ENCODE peak calls at places on chromosome 5, in six cellular contexts. G, Y, B, X, P and L are unnamed samples.

GRCh38 chr5:167801999-167802398 is 489.4 kb upstream of the WWC1 start:
- DNase-seq in G (no peak), Y (no peak), B (no peak), X (no peak), P (no peak), L (no peak)

GRCh38 chr5:2137444-2138050 is 254.8 kb upstream of the IRX4 start:
- DNase-seq in G (no peak), Y (no peak), B (no peak), X (no peak), P (no peak), L (no peak)

GRCh38 chr5:137320056-137321045 is 178.8 kb downstream of the SPOCK1 start:
- DNase-seq in G (no peak), Y (no peak), B (peak), X (peak), P (peak), L (peak)

GRCh38 chr5:11619339-11620028 is 284.8 kb downstream of the CTNND2 start:
- DNase-seq in G (no peak), Y (no peak), B (peak), X (no peak), P (no peak), L (no peak)

GRCh38 chr5:124741711-124742496 is 4.5 kb downstream of the ZNF608 start:
- DNase-seq in G (peak), Y (no peak), B (peak), X (no peak), P (no peak), L (no peak)

GRCh38 chr5:90932052-90932699 is 373.6 kb downstream of the ADGRV1 start:
- DNase-seq in G (peak), Y (no peak), B (peak), X (no peak), P (peak), L (peak)

GRCh38 chr5:14816999-14817761 is 54.4 kb downstream of the ANKH start:
- DNase-seq in G (no peak), Y (no peak), B (peak), X (no peak), P (no peak), L (no peak)

GRCh38 chr5:132046915-132047314 is 13.5 kb upstream of the IL3 start:
- DNase-seq in G (no peak), Y (peak), B (no peak), X (no peak), P (no peak), L (peak)

GRCh38 chr5:36108758-36109245 is 42.1 kb upstream of the UGT3A2 start:
- DNase-seq in G (no peak), Y (no peak), B (no peak), X (no peak), P (no peak), L (no peak)

GRCh38 chr5:151086905-151087360 is 6.1 kb upstream of the TNIP1 start:
- DNase-seq in G (no peak), Y (no peak), B (no peak), X (peak), P (no peak), L (no peak)

GRCh38 chr5:140310434-140310833 is 7.5 kb upstream of the PFDN1 start:
- DNase-seq in G (no peak), Y (no peak), B (no peak), X (no peak), P (no peak), L (no peak)

GRCh38 chr5:150139334-150139733 is 16.3 kb downstream of the PDGFRB start:
- DNase-seq in G (no peak), Y (no peak), B (no peak), X (no peak), P (no peak), L (no peak)

GRCh38 chr5:102481044-102481715 is 17.6 kb downstream of the SLCO6A1 start:
- DNase-seq in G (no peak), Y (no peak), B (no peak), X (no peak), P (no peak), L (no peak)

GRCh38 chr5:138000102-138000723 is 32.7 kb downstream of the FAM13B start:
- DNase-seq in G (no peak), Y (no peak), B (peak), X (no peak), P (no peak), L (no peak)

GRCh38 chr5:173547579-173547978 is 68.9 kb downstream of the BOD1 start:
- DNase-seq in G (no peak), Y (no peak), B (peak), X (no peak), P (no peak), L (no peak)

GRCh38 chr5:154753792-154754191 is 1.4 kb upstream of the LARP1 start:
- DNase-seq in G (peak), Y (peak), B (peak), X (peak), P (peak), L (no peak)

GRCh38 chr5:73130811-73131210 is 10.4 kb downstream of the TMEM171 start:
- DNase-seq in G (no peak), Y (no peak), B (no peak), X (no peak), P (no peak), L (no peak)

GRCh38 chr5:174736351-174736721 is 12.0 kb downstream of the MSX2 start:
- DNase-seq in G (no peak), Y (no peak), B (no peak), X (no peak), P (no peak), L (no peak)
- TF ChIP-seq CTCF in G (no peak), Y (no peak), B (no peak), X (no peak), P (no peak), L (no peak)

DNA sequence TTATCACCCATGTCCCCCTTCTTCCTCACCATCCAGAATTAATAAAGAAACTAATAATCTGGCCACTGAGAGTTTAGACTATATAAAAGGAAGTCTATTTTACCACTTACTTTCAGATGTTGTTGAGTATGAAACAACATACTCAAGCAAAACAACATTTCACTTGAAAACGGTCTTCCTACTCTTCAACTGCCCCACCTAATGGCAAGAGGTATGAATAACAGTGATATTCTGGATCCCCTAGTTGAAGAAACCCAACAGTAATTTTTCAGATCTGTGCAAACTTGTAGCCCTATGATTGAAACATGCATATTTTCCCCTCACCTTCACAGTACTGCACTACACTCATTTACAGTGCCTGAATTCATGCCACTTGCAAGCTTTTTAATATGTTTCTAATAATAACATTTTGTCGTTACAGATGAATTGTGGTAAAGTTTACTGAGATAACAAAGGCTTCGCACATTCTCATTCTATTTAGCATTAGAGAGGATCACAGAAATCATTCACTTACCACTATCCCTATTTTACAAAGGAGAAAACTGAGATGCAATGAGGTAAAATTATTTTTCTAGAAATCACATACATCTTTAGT is 267.9 kb upstream of the PDE4D start:
- DNase-seq in G (no peak), Y (no peak), B (peak), X (no peak), P (no peak), L (no peak)
- TF ChIP-seq CTCF in G (no peak), Y (peak), B (peak), X (peak), P (no peak), L (peak)

GRCh38 chr5:37249820-37250175 is 622 bp upstream of the CPLANE1 start:
- DNase-seq in G (peak), Y (no peak), B (no peak), X (no peak), P (no peak), L (no peak)

GRCh38 chr5:37247496-37247895 is 1.7 kb downstream of the CPLANE1 start:
- DNase-seq in G (no peak), Y (no peak), B (no peak), X (no peak), P (no peak), L (no peak)

GRCh38 chr5:37247036-37247435 is 2.1 kb downstream of the CPLANE1 start:
- DNase-seq in G (no peak), Y (no peak), B (no peak), X (no peak), P (no peak), L (no peak)

GRCh38 chr5:37248387-37248969 is 698 bp downstream of the CPLANE1 start:
- DNase-seq in G (no peak), Y (no peak), B (no peak), X (no peak), P (no peak), L (peak)

DNA sequence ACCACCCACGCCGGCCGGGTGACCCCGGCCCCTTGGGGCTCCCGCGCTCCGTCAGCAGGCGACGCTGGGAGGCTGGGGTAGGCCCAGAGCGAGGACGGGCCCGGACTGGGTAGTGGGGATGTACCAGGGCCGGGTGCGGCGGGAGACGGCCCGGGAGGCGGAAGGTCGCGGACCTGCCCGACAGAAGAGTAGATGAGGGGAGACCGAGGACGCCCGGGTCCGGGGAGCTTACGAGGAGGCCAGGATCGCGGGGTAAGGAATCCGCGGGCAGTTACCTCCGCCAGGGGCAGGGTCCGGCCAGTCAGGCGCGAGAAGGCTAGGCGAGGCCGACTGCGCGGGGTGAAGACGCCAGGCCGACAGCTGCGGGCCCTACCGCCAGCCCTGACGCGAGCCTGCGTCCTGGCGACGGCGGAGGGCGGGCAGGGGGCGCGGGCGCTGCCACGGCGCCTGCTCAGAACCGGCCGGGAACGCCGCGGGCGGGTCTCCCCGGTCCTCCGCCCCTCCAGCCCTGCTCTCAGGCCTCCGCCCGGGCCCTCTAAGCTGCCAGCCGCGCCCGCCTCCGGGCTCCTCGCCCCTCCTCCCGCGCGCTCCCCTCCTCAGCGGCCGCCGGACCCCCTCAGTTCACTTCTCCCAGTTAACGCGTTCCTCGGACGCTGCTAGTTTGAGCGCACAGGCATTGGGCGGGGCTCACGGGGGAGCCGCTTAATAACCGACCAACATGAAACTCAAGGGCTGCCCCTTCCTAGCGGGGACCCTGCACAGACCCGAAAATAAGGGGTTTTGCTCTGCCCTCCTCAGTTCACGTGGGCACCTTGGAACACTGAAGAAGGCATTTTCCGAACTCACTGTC is at the start of gene CPLANE1:
- DNase-seq in G (peak), Y (peak), B (peak), X (peak), P (peak), L (peak)
- TF ChIP-seq CTCF in G (no peak), Y (no peak), B (peak), X (no peak), P (no peak), L (peak)

GRCh38 chr5:9494321-9494720 is 51.6 kb downstream of the SEMA5A start:
- DNase-seq in G (no peak), Y (no peak), B (no peak), X (no peak), P (no peak), L (no peak)

DNA sequence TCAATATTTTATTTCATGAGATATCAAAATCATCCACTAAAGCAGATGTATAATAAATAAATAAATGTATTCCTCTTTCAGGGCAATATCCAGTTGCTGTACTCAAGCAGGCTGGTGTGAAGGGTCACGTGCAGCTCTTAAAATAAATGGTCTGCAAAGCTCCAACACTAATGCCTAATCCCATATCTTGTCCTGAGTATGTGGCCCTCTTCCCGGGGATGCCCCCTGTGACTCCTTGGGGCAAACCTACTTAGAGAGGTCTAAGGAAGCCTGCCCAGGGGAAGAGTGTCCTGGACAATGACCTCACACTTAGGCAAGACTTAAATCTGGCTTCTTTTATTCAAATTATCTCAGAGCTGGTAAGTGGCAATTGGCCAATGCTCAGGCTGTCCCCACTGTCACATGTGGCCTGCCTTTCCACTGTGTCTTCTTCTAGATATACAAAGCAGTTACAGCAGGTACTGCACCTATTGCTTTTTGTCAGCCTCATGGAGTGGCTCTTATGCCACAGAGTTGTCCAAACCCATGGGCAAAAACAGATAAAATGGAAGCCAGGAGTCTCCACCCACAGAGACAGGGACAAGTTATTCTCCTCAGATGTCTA is 55.3 kb downstream of the SEMA5A start:
- DNase-seq in G (no peak), Y (no peak), B (no peak), X (no peak), P (no peak), L (no peak)
- TF ChIP-seq CTCF in G (no peak), Y (no peak), B (no peak), X (no peak), P (no peak), L (no peak)

GRCh38 chr5:139273322-139273571 is 20.3 kb upstream of the MATR3 start:
- DNase-seq in G (no peak), Y (no peak), B (peak), X (no peak), P (no peak), L (peak)

GRCh38 chr5:139271201-139272027 is 22.1 kb upstream of the MATR3 start:
- DNase-seq in G (no peak), Y (no peak), B (no peak), X (no peak), P (no peak), L (no peak)

GRCh38 chr5:139272471-139273321 is 20.8 kb upstream of the MATR3 start:
- DNase-seq in G (no peak), Y (no peak), B (peak), X (no peak), P (no peak), L (no peak)

GRCh38 chr5:139275536-139276297 is 17.8 kb upstream of the MATR3 start:
- DNase-seq in G (no peak), Y (no peak), B (peak), X (no peak), P (no peak), L (no peak)

DNA sequence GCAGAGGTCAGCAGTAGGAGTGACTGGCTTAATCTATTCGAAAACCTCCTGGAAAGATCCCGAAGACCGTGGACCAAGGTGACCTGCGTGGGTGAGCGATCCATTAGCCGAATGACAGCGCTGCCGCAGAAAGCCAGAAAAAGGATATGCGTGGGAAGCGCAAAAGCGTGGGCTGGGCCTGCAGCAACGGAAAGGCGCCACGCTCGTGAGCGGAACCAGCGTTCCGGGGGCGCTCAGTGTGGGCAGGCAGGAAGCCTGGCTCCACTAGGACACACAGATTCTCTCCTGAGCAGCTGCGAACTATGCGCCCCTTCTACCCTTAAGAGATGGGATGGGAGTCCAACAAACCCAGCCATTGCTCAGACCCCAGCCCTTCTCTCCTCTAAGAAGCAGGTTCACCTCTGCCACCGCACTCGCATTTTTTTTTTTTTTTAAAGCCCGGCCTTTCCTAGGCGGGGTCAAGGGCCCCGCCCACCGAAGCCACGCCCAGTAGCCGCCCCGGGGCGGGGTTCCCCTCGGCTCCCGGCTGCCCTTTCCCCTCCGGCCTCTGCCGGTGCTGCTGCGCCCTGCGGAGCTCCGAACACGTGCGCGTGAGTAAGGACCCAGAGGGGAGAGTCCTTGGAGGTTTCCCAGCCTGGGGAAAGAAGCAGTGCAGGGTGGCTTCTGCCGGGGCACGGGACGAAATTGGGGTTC is 19.8 kb upstream of the MATR3 start:
- DNase-seq in G (peak), Y (peak), B (peak), X (peak), P (peak), L (peak)
- TF ChIP-seq CTCF in G (peak), Y (peak), B (no peak), X (no peak), P (no peak), L (no peak)

GRCh38 chr5:152466079-152466745 is 61.1 kb upstream of the NMUR2 start:
- DNase-seq in G (no peak), Y (no peak), B (no peak), X (no peak), P (no peak), L (no peak)

GRCh38 chr5:152464048-152464447 is 59.0 kb upstream of the NMUR2 start:
- DNase-seq in G (no peak), Y (no peak), B (no peak), X (no peak), P (no peak), L (no peak)

GRCh38 chr5:152456815-152457443 is 51.9 kb upstream of the NMUR2 start:
- DNase-seq in G (no peak), Y (no peak), B (no peak), X (no peak), P (no peak), L (no peak)

DNA sequence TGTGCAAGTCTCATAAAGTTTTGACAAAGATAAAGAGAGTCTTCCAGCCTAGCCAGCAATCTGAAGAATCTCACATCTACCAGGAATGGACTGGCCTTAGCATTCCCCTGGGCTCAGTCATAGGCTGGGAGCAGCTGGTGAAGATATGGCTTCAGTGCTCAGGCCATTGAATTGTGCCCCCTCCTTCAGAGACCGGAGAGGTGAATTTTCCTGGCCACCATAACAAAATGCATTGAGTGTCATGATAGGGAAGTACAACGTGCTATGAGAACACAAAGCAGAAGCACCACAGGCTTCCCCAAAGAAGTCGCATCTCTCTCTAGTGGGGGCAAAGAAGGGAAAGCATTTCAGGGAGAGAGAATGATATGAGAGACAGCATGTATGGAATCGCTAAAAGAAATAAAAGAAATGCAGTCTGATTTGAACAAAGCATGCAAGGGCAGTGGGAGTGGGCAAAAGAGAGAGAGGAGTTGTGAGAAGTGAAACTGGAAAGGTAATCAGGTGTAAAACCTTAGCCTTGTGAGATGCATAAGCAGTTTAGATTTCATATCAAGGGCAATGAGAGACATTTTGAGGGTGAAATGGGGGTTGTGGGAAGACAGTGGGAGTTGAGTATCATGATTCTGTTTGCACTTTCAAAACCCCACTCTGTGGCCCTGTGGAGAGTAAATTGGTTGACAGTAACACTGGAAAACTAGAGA is 57.1 kb upstream of the NMUR2 start:
- DNase-seq in G (no peak), Y (no peak), B (no peak), X (no peak), P (no peak), L (peak)
- TF ChIP-seq CTCF in G (no peak), Y (no peak), B (peak), X (no peak), P (no peak), L (no peak)